ENCODE peak calls at places on chromosome 3, in six cellular contexts. One of them, this sample, is unnamed.

GRCh38 chr3:42118762-42119361 is 27.7 kb downstream of the TRAK1 start:
- DNase-seq in CMK: peak; percentile 9
- DNase-seq in GM19239: peak; percentile 44
- DNase-seq in kidney: no peak
- DNase-seq in fibroblast of gingiva: no peak
- DNase-seq in HS-27A: no peak
- DNase-seq in this sample: peak; percentile 78

GRCh38 chr3:17359911-17360310 is 382.5 kb downstream of the TBC1D5 start:
- DNase-seq in GM19239: no peak
- DNase-seq in CMK: no peak
- DNase-seq in kidney: no peak
- DNase-seq in HS-27A: no peak
- DNase-seq in fibroblast of gingiva: no peak
- DNase-seq in this sample: no peak

GRCh38 chr3:115885621-115886020 is 262.3 kb downstream of the GAP43 start:
- DNase-seq in fibroblast of gingiva: no peak
- DNase-seq in GM19239: no peak
- DNase-seq in HS-27A: no peak
- DNase-seq in CMK: no peak
- DNase-seq in kidney: no peak
- DNase-seq in this sample: no peak

GRCh38 chr3:12582730-12583129 is 25.8 kb downstream of the MKRN2 start:
- DNase-seq in kidney: no peak
- DNase-seq in CMK: no peak
- DNase-seq in HS-27A: no peak
- DNase-seq in GM19239: no peak
- DNase-seq in fibroblast of gingiva: no peak
- DNase-seq in this sample: no peak

GRCh38 chr3:35785540-35785939 is 146.2 kb downstream of the ARPP21 start:
- DNase-seq in GM19239: no peak
- DNase-seq in fibroblast of gingiva: no peak
- DNase-seq in HS-27A: no peak
- DNase-seq in CMK: no peak
- DNase-seq in kidney: no peak
- DNase-seq in this sample: no peak

GRCh38 chr3:120013481-120013880 is 80.8 kb downstream of the GSK3B start:
- DNase-seq in fibroblast of gingiva: no peak
- DNase-seq in GM19239: no peak
- DNase-seq in CMK: no peak
- DNase-seq in HS-27A: no peak
- DNase-seq in kidney: no peak
- DNase-seq in this sample: no peak

GRCh38 chr3:44235604-44236484 is 5.8 kb upstream of the TOPAZ1 start:
- DNase-seq in fibroblast of gingiva: peak; percentile 84
- DNase-seq in GM19239: peak; percentile 40
- DNase-seq in HS-27A: peak; percentile 73
- DNase-seq in CMK: peak; percentile 49
- DNase-seq in kidney: peak; percentile 79
- DNase-seq in this sample: peak; percentile 69

GRCh38 chr3:105938101-105938500 is 69.3 kb upstream of the CBLB start:
- DNase-seq in fibroblast of gingiva: peak; percentile 86
- DNase-seq in HS-27A: no peak
- DNase-seq in GM19239: no peak
- DNase-seq in CMK: no peak
- DNase-seq in kidney: no peak
- DNase-seq in this sample: no peak

GRCh38 chr3:129530821-129531220 is 2.4 kb downstream of the RHO start:
- DNase-seq in GM19239: no peak
- DNase-seq in HS-27A: no peak
- DNase-seq in fibroblast of gingiva: no peak
- DNase-seq in kidney: no peak
- DNase-seq in CMK: no peak
- DNase-seq in this sample: no peak

GRCh38 chr3:124848300-124848699 is 38.9 kb downstream of the ITGB5 start:
- DNase-seq in GM19239: no peak
- DNase-seq in fibroblast of gingiva: no peak
- DNase-seq in kidney: no peak
- DNase-seq in HS-27A: no peak
- DNase-seq in CMK: no peak
- DNase-seq in this sample: no peak

GRCh38 chr3:2950159-2950558 is 160.0 kb downstream of the IL5RA start:
- DNase-seq in kidney: no peak
- DNase-seq in fibroblast of gingiva: no peak
- DNase-seq in CMK: no peak
- DNase-seq in HS-27A: no peak
- DNase-seq in GM19239: no peak
- DNase-seq in this sample: no peak

GRCh38 chr3:52915245-52915772 is 18.0 kb upstream of the STIMATE start:
- DNase-seq in fibroblast of gingiva: no peak
- DNase-seq in GM19239: no peak
- DNase-seq in CMK: no peak
- DNase-seq in HS-27A: no peak
- DNase-seq in kidney: no peak
- DNase-seq in this sample: no peak

GRCh38 chr3:196631655-196632032 is 7.8 kb upstream of the NRROS start:
- DNase-seq in HS-27A: no peak
- DNase-seq in kidney: no peak
- DNase-seq in GM19239: no peak
- DNase-seq in fibroblast of gingiva: no peak
- DNase-seq in CMK: no peak
- DNase-seq in this sample: no peak

GRCh38 chr3:47567149-47567548 is 11.5 kb downstream of the CSPG5 start:
- DNase-seq in fibroblast of gingiva: no peak
- DNase-seq in GM19239: no peak
- DNase-seq in CMK: no peak
- DNase-seq in kidney: no peak
- DNase-seq in HS-27A: no peak
- DNase-seq in this sample: no peak

GRCh38 chr3:194532591-194532990 is 45.8 kb upstream of the ATP13A3 start:
- DNase-seq in GM19239: no peak
- DNase-seq in kidney: no peak
- DNase-seq in CMK: no peak
- DNase-seq in fibroblast of gingiva: no peak
- DNase-seq in HS-27A: no peak
- DNase-seq in this sample: no peak

GRCh38 chr3:110697961-110698360 is 373.7 kb upstream of the NECTIN3 start:
- DNase-seq in GM19239: no peak
- DNase-seq in CMK: no peak
- DNase-seq in fibroblast of gingiva: peak; percentile 29
- DNase-seq in HS-27A: no peak
- DNase-seq in kidney: no peak
- DNase-seq in this sample: no peak

GRCh38 chr3:143775401-143775970 is 72.8 kb downstream of the SLC9A9 start:
- DNase-seq in GM19239: peak; percentile 27
- DNase-seq in fibroblast of gingiva: peak; percentile 50
- DNase-seq in CMK: peak; percentile 8
- DNase-seq in HS-27A: peak; percentile 17
- DNase-seq in kidney: no peak
- DNase-seq in this sample: no peak

GRCh38 chr3:129783470-129783869 is 110.0 kb downstream of the TMCC1 start:
- DNase-seq in CMK: no peak
- DNase-seq in HS-27A: no peak
- DNase-seq in GM19239: no peak
- DNase-seq in fibroblast of gingiva: peak; percentile 2
- DNase-seq in kidney: no peak
- DNase-seq in this sample: no peak

GRCh38 chr3:151377768-151378385 is 6.7 kb downstream of the P2RY12 start:
- DNase-seq in HS-27A: no peak
- DNase-seq in fibroblast of gingiva: no peak
- DNase-seq in GM19239: peak; percentile 5
- DNase-seq in CMK: no peak
- DNase-seq in kidney: no peak
- DNase-seq in this sample: no peak

GRCh38 chr3:107206141-107206540 is 171.1 kb upstream of the CCDC54 start:
- DNase-seq in HS-27A: no peak
- DNase-seq in GM19239: no peak
- DNase-seq in fibroblast of gingiva: peak; percentile 60
- DNase-seq in CMK: peak; percentile 18
- DNase-seq in kidney: no peak
- DNase-seq in this sample: peak; percentile 46

GRCh38 chr3:148716657-148717056 is 19.0 kb downstream of the AGTR1 start:
- DNase-seq in CMK: no peak
- DNase-seq in fibroblast of gingiva: no peak
- DNase-seq in GM19239: no peak
- DNase-seq in kidney: no peak
- DNase-seq in HS-27A: no peak
- DNase-seq in this sample: no peak

GRCh38 chr3:47362704-47363103 is 18.1 kb upstream of the PTPN23 start:
- DNase-seq in HS-27A: no peak
- DNase-seq in GM19239: no peak
- DNase-seq in CMK: no peak
- DNase-seq in kidney: no peak
- DNase-seq in fibroblast of gingiva: no peak
- DNase-seq in this sample: no peak

GRCh38 chr3:101387351-101387750 is 67.0 kb upstream of the IMPG2 start:
- DNase-seq in fibroblast of gingiva: no peak
- DNase-seq in GM19239: no peak
- DNase-seq in CMK: no peak
- DNase-seq in HS-27A: no peak
- DNase-seq in kidney: no peak
- DNase-seq in this sample: no peak

GRCh38 chr3:171388537-171388936 is 71.7 kb downstream of the TNIK start:
- DNase-seq in kidney: no peak
- DNase-seq in HS-27A: no peak
- DNase-seq in CMK: no peak
- DNase-seq in GM19239: no peak
- DNase-seq in fibroblast of gingiva: no peak
- DNase-seq in this sample: no peak

GRCh38 chr3:17551333-17551732 is 191.1 kb downstream of the TBC1D5 start:
- DNase-seq in kidney: no peak
- DNase-seq in GM19239: no peak
- DNase-seq in CMK: no peak
- DNase-seq in fibroblast of gingiva: peak; percentile 13
- DNase-seq in HS-27A: no peak
- DNase-seq in this sample: no peak

GRCh38 chr3:32913790-32914446 is 37.5 kb upstream of the CCR4 start:
- DNase-seq in CMK: no peak
- DNase-seq in HS-27A: no peak
- DNase-seq in kidney: no peak
- DNase-seq in fibroblast of gingiva: peak; percentile 97
- DNase-seq in GM19239: no peak
- DNase-seq in this sample: no peak

GRCh38 chr3:158711886-158712285 is 20.4 kb downstream of the RARRES1 start:
- DNase-seq in kidney: no peak
- DNase-seq in fibroblast of gingiva: peak; percentile 70
- DNase-seq in CMK: no peak
- DNase-seq in GM19239: no peak
- DNase-seq in HS-27A: peak; percentile 59
- DNase-seq in this sample: no peak

GRCh38 chr3:30768703-30769550 is 125.5 kb downstream of the GADL1 start:
- DNase-seq in kidney: peak; percentile 78
- DNase-seq in CMK: no peak
- DNase-seq in HS-27A: no peak
- DNase-seq in fibroblast of gingiva: peak; percentile 40
- DNase-seq in GM19239: peak; percentile 28
- DNase-seq in this sample: peak; percentile 79

GRCh38 chr3:136750922-136751258 is 1.3 kb downstream of the STAG1 start:
- DNase-seq in CMK: no peak
- DNase-seq in fibroblast of gingiva: peak; percentile 81
- DNase-seq in HS-27A: no peak
- DNase-seq in kidney: no peak
- DNase-seq in GM19239: no peak
- DNase-seq in this sample: no peak

GRCh38 chr3:185502987-185503386 is 4.2 kb upstream of the TMEM41A start:
- DNase-seq in kidney: no peak
- DNase-seq in CMK: no peak
- DNase-seq in fibroblast of gingiva: no peak
- DNase-seq in HS-27A: no peak
- DNase-seq in GM19239: no peak
- DNase-seq in this sample: no peak

GRCh38 chr3:98151241-98151640 is 4.0 kb downstream of the OR5H14 start:
- DNase-seq in HS-27A: peak; percentile 82
- DNase-seq in CMK: no peak
- DNase-seq in kidney: no peak
- DNase-seq in fibroblast of gingiva: no peak
- DNase-seq in GM19239: no peak
- DNase-seq in this sample: no peak

GRCh38 chr3:122066331-122067213 is 11.4 kb downstream of the CD86 start:
- DNase-seq in GM19239: no peak
- DNase-seq in CMK: no peak
- DNase-seq in HS-27A: no peak
- DNase-seq in fibroblast of gingiva: no peak
- DNase-seq in kidney: no peak
- DNase-seq in this sample: no peak

GRCh38 chr3:20027136-20027535 is 13.1 kb upstream of the KAT2B start:
- DNase-seq in HS-27A: no peak
- DNase-seq in GM19239: no peak
- DNase-seq in fibroblast of gingiva: no peak
- DNase-seq in kidney: no peak
- DNase-seq in CMK: no peak
- DNase-seq in this sample: no peak

GRCh38 chr3:125593991-125594574 is 1.2 kb downstream of the OSBPL11 start:
- DNase-seq in fibroblast of gingiva: peak; percentile 12
- DNase-seq in GM19239: no peak
- DNase-seq in kidney: no peak
- DNase-seq in CMK: no peak
- DNase-seq in HS-27A: no peak
- DNase-seq in this sample: no peak

GRCh38 chr3:184399410-184399809 is 19.6 kb downstream of the CHRD start:
- DNase-seq in CMK: no peak
- DNase-seq in GM19239: no peak
- DNase-seq in kidney: no peak
- DNase-seq in fibroblast of gingiva: peak; percentile 86
- DNase-seq in HS-27A: peak; percentile 14
- DNase-seq in this sample: no peak